ENCODE peak calls at places on chromosomes 12 and 14, in five cellular contexts. One of them, this sample, is unnamed.

GRCh38 chr12:124678421-124678893 is 111.0 kb upstream of the NCOR2 start:
- DNase-seq in stimulated activated CD8-positive, alpha-beta memory T cell treated with anti-CD3 and anti-CD28 coated beads, Interleukin-4, amount 100 ng/mL, for 1 hour: no peak
- DNase-seq in pulmonary artery endothelial cell: no peak
- DNase-seq in KG1: no peak
- DNase-seq in IMR-90: no peak
- DNase-seq in this sample: no peak

GRCh38 chr12:117361312-117361670 is at the start of gene NOS1:
- DNase-seq in KG1: no peak
- DNase-seq in IMR-90: no peak
- DNase-seq in pulmonary artery endothelial cell: no peak
- DNase-seq in stimulated activated CD8-positive, alpha-beta memory T cell treated with anti-CD3 and anti-CD28 coated beads, Interleukin-4, amount 100 ng/mL, for 1 hour: no peak
- DNase-seq in this sample: no peak

GRCh38 chr14:53601409-53601808 is 355.2 kb downstream of the BMP4 start:
- DNase-seq in IMR-90: no peak
- DNase-seq in KG1: no peak
- DNase-seq in pulmonary artery endothelial cell: no peak
- DNase-seq in stimulated activated CD8-positive, alpha-beta memory T cell treated with anti-CD3 and anti-CD28 coated beads, Interleukin-4, amount 100 ng/mL, for 1 hour: no peak
- DNase-seq in this sample: no peak

GRCh38 chr14:101563654-101564443 is 2.6 kb downstream of the DIO3 start:
- DNase-seq in IMR-90: no peak
- DNase-seq in KG1: no peak
- DNase-seq in stimulated activated CD8-positive, alpha-beta memory T cell treated with anti-CD3 and anti-CD28 coated beads, Interleukin-4, amount 100 ng/mL, for 1 hour: no peak
- DNase-seq in pulmonary artery endothelial cell: no peak
- DNase-seq in this sample: no peak

GRCh38 chr12:130545475-130545874 is 170.6 kb downstream of the RIMBP2 start:
- DNase-seq in pulmonary artery endothelial cell: no peak
- DNase-seq in KG1: no peak
- DNase-seq in IMR-90: no peak
- DNase-seq in stimulated activated CD8-positive, alpha-beta memory T cell treated with anti-CD3 and anti-CD28 coated beads, Interleukin-4, amount 100 ng/mL, for 1 hour: no peak
- DNase-seq in this sample: no peak

GRCh38 chr14:51092965-51093364 is 1.9 kb downstream of the TRIM9 start:
- DNase-seq in KG1: no peak
- DNase-seq in stimulated activated CD8-positive, alpha-beta memory T cell treated with anti-CD3 and anti-CD28 coated beads, Interleukin-4, amount 100 ng/mL, for 1 hour: no peak
- DNase-seq in pulmonary artery endothelial cell: no peak
- DNase-seq in IMR-90: no peak
- DNase-seq in this sample: no peak

GRCh38 chr12:106586803-106587684 is 4.2 kb downstream of the RFX4 start:
- DNase-seq in pulmonary artery endothelial cell: no peak
- DNase-seq in IMR-90: no peak
- DNase-seq in KG1: no peak
- DNase-seq in stimulated activated CD8-positive, alpha-beta memory T cell treated with anti-CD3 and anti-CD28 coated beads, Interleukin-4, amount 100 ng/mL, for 1 hour: no peak
- DNase-seq in this sample: no peak

GRCh38 chr14:99735189-99736135 is 51.4 kb downstream of the CYP46A1 start:
- DNase-seq in KG1: no peak
- DNase-seq in stimulated activated CD8-positive, alpha-beta memory T cell treated with anti-CD3 and anti-CD28 coated beads, Interleukin-4, amount 100 ng/mL, for 1 hour: no peak
- DNase-seq in pulmonary artery endothelial cell: no peak
- DNase-seq in IMR-90: no peak
- DNase-seq in this sample: no peak

GRCh38 chr12:118052324-118053070 is 8.5 kb downstream of the WSB2 start:
- DNase-seq in KG1: no peak
- DNase-seq in IMR-90: peak
- DNase-seq in pulmonary artery endothelial cell: peak
- DNase-seq in stimulated activated CD8-positive, alpha-beta memory T cell treated with anti-CD3 and anti-CD28 coated beads, Interleukin-4, amount 100 ng/mL, for 1 hour: no peak
- DNase-seq in this sample: peak

GRCh38 chr12:28023156-28023887 is 50.8 kb upstream of the PTHLH start:
- DNase-seq in stimulated activated CD8-positive, alpha-beta memory T cell treated with anti-CD3 and anti-CD28 coated beads, Interleukin-4, amount 100 ng/mL, for 1 hour: no peak
- DNase-seq in KG1: no peak
- DNase-seq in IMR-90: peak
- DNase-seq in pulmonary artery endothelial cell: peak
- DNase-seq in this sample: peak

GRCh38 chr12:53193040-53193439 is 12.3 kb upstream of the CSAD start:
- DNase-seq in KG1: no peak
- DNase-seq in stimulated activated CD8-positive, alpha-beta memory T cell treated with anti-CD3 and anti-CD28 coated beads, Interleukin-4, amount 100 ng/mL, for 1 hour: no peak
- DNase-seq in IMR-90: no peak
- DNase-seq in pulmonary artery endothelial cell: no peak
- DNase-seq in this sample: no peak

GRCh38 chr12:42129595-42130204 is 15.0 kb downstream of the GXYLT1 start:
- DNase-seq in stimulated activated CD8-positive, alpha-beta memory T cell treated with anti-CD3 and anti-CD28 coated beads, Interleukin-4, amount 100 ng/mL, for 1 hour: no peak
- DNase-seq in pulmonary artery endothelial cell: peak
- DNase-seq in IMR-90: peak
- DNase-seq in KG1: no peak
- DNase-seq in this sample: peak

GRCh38 chr12:26732010-26732908 is 100.7 kb downstream of the ITPR2 start:
- DNase-seq in stimulated activated CD8-positive, alpha-beta memory T cell treated with anti-CD3 and anti-CD28 coated beads, Interleukin-4, amount 100 ng/mL, for 1 hour: no peak
- DNase-seq in pulmonary artery endothelial cell: no peak
- DNase-seq in IMR-90: no peak
- DNase-seq in KG1: peak
- DNase-seq in this sample: no peak

GRCh38 chr14:88993946-88994345 is 169.5 kb downstream of the TTC8 start:
- DNase-seq in KG1: no peak
- DNase-seq in stimulated activated CD8-positive, alpha-beta memory T cell treated with anti-CD3 and anti-CD28 coated beads, Interleukin-4, amount 100 ng/mL, for 1 hour: no peak
- DNase-seq in pulmonary artery endothelial cell: no peak
- DNase-seq in IMR-90: peak
- DNase-seq in this sample: peak

GRCh38 chr12:92943482-92944250 is 14.6 kb upstream of the EEA1 start:
- DNase-seq in KG1: no peak
- DNase-seq in IMR-90: peak
- DNase-seq in stimulated activated CD8-positive, alpha-beta memory T cell treated with anti-CD3 and anti-CD28 coated beads, Interleukin-4, amount 100 ng/mL, for 1 hour: no peak
- DNase-seq in pulmonary artery endothelial cell: no peak
- DNase-seq in this sample: peak

GRCh38 chr12:40013292-40013691 is 92.6 kb downstream of the SLC2A13 start:
- DNase-seq in KG1: no peak
- DNase-seq in IMR-90: no peak
- DNase-seq in stimulated activated CD8-positive, alpha-beta memory T cell treated with anti-CD3 and anti-CD28 coated beads, Interleukin-4, amount 100 ng/mL, for 1 hour: no peak
- DNase-seq in pulmonary artery endothelial cell: no peak
- DNase-seq in this sample: no peak

GRCh38 chr12:64679487-64679983 is 69.2 kb downstream of the RASSF3 start:
- DNase-seq in pulmonary artery endothelial cell: peak
- DNase-seq in KG1: no peak
- DNase-seq in IMR-90: peak
- DNase-seq in stimulated activated CD8-positive, alpha-beta memory T cell treated with anti-CD3 and anti-CD28 coated beads, Interleukin-4, amount 100 ng/mL, for 1 hour: no peak
- DNase-seq in this sample: peak

GRCh38 chr14:103121161-103121845 is 2.0 kb upstream of the TNFAIP2 start:
- DNase-seq in pulmonary artery endothelial cell: no peak
- DNase-seq in stimulated activated CD8-positive, alpha-beta memory T cell treated with anti-CD3 and anti-CD28 coated beads, Interleukin-4, amount 100 ng/mL, for 1 hour: no peak
- DNase-seq in IMR-90: no peak
- DNase-seq in KG1: no peak
- DNase-seq in this sample: no peak

GRCh38 chr12:54593135-54593534 is 4.7 kb upstream of the PPP1R1A start:
- DNase-seq in pulmonary artery endothelial cell: no peak
- DNase-seq in KG1: no peak
- DNase-seq in stimulated activated CD8-positive, alpha-beta memory T cell treated with anti-CD3 and anti-CD28 coated beads, Interleukin-4, amount 100 ng/mL, for 1 hour: no peak
- DNase-seq in IMR-90: no peak
- DNase-seq in this sample: no peak

GRCh38 chr14:81268016-81268416 is 47.3 kb upstream of the GTF2A1 start:
- DNase-seq in pulmonary artery endothelial cell: no peak
- DNase-seq in stimulated activated CD8-positive, alpha-beta memory T cell treated with anti-CD3 and anti-CD28 coated beads, Interleukin-4, amount 100 ng/mL, for 1 hour: no peak
- DNase-seq in IMR-90: peak
- DNase-seq in KG1: no peak
- DNase-seq in this sample: peak

This sample was measured in amniotic epithelial cell.